ENCODE peak calls at places on chromosomes 11 and 22, in seven cellular contexts. U, G, I, J, N, E and R are unnamed samples.

GRCh38 chr11:78298216-78298860 is 109.6 kb downstream of the USP35 start:
- DNase-seq in U (no peak), G (no peak), I (no peak), J (no peak), N (no peak), E (no peak), R (no peak)

GRCh38 chr22:25420925-25421904 is 143.3 kb upstream of the GRK3 start:
- DNase-seq in U (no peak), G (no peak), I (no peak), J (peak; percentile 10), N (peak; percentile 40), E (peak; percentile 40), R (no peak)

GRCh38 chr22:24805790-24806662 is at the start of gene SGSM1:
- DNase-seq in U (peak; percentile 93), G (no peak), I (no peak), J (peak; percentile 50), N (peak; percentile 73), E (peak; percentile 72), R (peak; percentile 79)

GRCh38 chr11:10728779-10729472 is 22.1 kb upstream of the CTR9 start:
- DNase-seq in U (no peak), G (no peak), I (no peak), J (no peak), N (no peak), E (peak; percentile 57), R (no peak)

GRCh38 chr11:86248609-86249008 is 4.1 kb downstream of the EED start:
- DNase-seq in U (no peak), G (no peak), I (no peak), J (no peak), N (no peak), E (no peak), R (no peak)

GRCh38 chr11:116683982-116684381 is 88.8 kb downstream of the BUD13 start:
- DNase-seq in U (no peak), G (no peak), I (no peak), J (no peak), N (no peak), E (no peak), R (no peak)

GRCh38 chr22:30694638-30695350 is at the start of gene OSBP2:
- DNase-seq in U (peak; percentile 67), G (no peak), I (no peak), J (no peak), N (peak; percentile 9), E (peak; percentile 45), R (peak; percentile 22)

GRCh38 chr11:134654161-134654915 is 242.3 kb upstream of the B3GAT1 start:
- DNase-seq in U (no peak), G (no peak), I (no peak), J (no peak), N (no peak), E (no peak), R (peak; percentile 6)

GRCh38 chr11:96242191-96242845 is 100.7 kb downstream of the MAML2 start:
- DNase-seq in U (no peak), G (no peak), I (no peak), J (peak; percentile 74), N (no peak), E (peak; percentile 70), R (no peak)

GRCh38 chr22:26285632-26286031 is 116.4 kb downstream of the SEZ6L start:
- DNase-seq in U (no peak), G (no peak), I (no peak), J (no peak), N (no peak), E (no peak), R (no peak)

GRCh38 chr11:90630176-90630575 is 407.3 kb upstream of the CHORDC1 start:
- DNase-seq in U (no peak), G (no peak), I (no peak), J (peak; percentile 1), N (no peak), E (no peak), R (no peak)

GRCh38 chr11:33396361-33396760 is 139.2 kb downstream of the HIPK3 start:
- DNase-seq in U (no peak), G (no peak), I (no peak), J (no peak), N (no peak), E (no peak), R (no peak)

GRCh38 chr11:113278925-113279324 is 35.5 kb upstream of the TTC12 start:
- DNase-seq in U (no peak), G (no peak), I (no peak), J (no peak), N (no peak), E (no peak), R (no peak)

GRCh38 chr11:103649401-103649895 is 387.0 kb upstream of the DDI1 start:
- DNase-seq in U (no peak), G (no peak), I (no peak), J (no peak), N (no peak), E (no peak), R (no peak)

GRCh38 chr22:34841321-34841901 is 224.5 kb upstream of the ISX start:
- DNase-seq in U (no peak), G (no peak), I (no peak), J (no peak), N (no peak), E (no peak), R (no peak)

GRCh38 chr22:43327039-43327438 is 16.1 kb downstream of the SCUBE1 start:
- DNase-seq in U (no peak), G (no peak), I (no peak), J (no peak), N (no peak), E (no peak), R (no peak)

GRCh38 chr11:76630600-76630999 is 39.9 kb downstream of the LRRC32 start:
- DNase-seq in U (no peak), G (no peak), I (no peak), J (no peak), N (no peak), E (peak; percentile 25), R (no peak)

GRCh38 chr11:115916596-115916995 is 412.4 kb upstream of the CADM1 start:
- DNase-seq in U (no peak), G (no peak), I (no peak), J (no peak), N (no peak), E (no peak), R (no peak)

GRCh38 chr11:42465613-42466012 is 846.2 kb upstream of the API5 start:
- DNase-seq in U (no peak), G (no peak), I (no peak), J (no peak), N (no peak), E (no peak), R (no peak)

GRCh38 chr11:112884012-112884767 is 77.0 kb upstream of the NCAM1 start:
- DNase-seq in U (no peak), G (no peak), I (no peak), J (no peak), N (no peak), E (peak; percentile 27), R (no peak)

DNA sequence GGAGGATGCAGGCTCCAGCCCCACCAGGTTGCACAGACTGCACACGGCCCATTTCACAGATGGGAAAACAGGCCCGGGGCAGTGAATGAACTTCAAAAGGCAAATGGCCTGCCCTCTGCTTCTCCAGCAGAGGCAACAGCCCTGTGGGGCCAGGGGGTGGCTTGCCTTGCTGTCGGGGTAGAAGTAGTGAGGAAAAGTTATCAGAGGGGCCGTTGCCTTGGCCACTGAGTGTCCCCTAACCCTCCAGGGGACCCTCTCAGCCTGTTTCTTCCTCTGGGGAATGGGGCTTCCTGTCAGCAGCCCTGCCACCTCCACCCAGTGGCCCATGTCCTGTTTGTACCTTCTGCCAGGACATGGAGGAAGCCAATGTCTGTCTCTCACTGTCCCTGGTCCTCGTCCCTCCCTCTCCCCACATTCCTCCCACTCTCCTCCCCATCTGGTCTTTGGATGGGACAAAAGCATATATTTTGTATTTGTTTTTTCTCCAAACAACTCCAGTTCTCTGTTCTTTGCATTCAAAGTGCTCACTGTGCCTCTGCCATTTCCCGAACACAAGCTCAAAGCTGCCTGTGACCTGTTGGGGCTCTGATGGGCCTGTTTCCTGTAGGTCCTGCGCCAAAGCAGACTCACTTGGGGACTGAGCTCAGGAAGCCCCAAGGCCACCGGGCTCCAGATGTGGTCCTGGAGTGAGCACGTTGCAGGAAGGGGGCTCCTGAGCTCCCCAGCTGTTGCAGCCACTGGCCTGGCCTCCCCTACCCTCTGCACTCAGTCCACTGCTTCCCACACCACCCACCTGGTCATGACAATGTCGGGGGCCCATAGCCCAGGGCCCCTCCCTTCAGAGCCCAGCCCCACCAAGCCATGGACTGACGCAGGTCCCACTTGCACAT is 9.5 kb downstream of the MAP4K2 start:
- DNase-seq in U (no peak), G (no peak), I (no peak), J (no peak), N (no peak), E (no peak), R (no peak)
- H3K4me3 ChIP-seq in U (no peak overlapping the region), G (no peak overlapping the region), I (no peak overlapping the region), J (no peak overlapping the region), N (no peak overlapping the region), E (no peak overlapping the region), R (no peak overlapping the region)

DNA sequence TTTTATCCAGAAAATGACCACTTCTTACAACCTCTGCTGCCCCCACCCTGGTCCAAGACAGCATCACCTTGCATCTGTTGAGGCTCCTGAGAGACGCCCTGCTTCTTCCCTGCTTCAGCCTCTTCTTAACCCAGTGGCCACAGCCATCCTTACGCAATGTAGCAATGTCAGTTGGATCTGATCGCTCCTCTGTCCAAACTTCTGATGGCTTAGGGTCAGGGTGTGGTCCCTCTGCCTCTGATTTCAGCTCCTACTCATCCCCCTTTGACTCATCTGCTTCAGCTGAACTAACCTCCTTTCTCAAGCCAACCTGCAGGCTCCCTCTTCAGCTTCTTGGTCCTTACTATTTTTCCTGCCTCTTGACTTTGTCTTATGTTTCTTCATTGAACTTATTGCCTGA is 280.8 kb downstream of the KIRREL3 start:
- DNase-seq in U (no peak), G (no peak), I (no peak), J (no peak), N (no peak), E (peak; percentile 68), R (no peak)
- H3K4me3 ChIP-seq in U (no peak overlapping the region), G (no peak overlapping the region), I (no peak overlapping the region), J (no peak overlapping the region), N (no peak overlapping the region), E (no peak overlapping the region), R (no peak overlapping the region)

GRCh38 chr11:2300290-2300935 is 1.3 kb downstream of the C11orf21 start:
- DNase-seq in U (no peak), G (no peak), I (no peak), J (no peak), N (no peak), E (no peak), R (no peak)
- H3K4me3 ChIP-seq in U (no peak overlapping the region), G (no peak overlapping the region), I (no peak overlapping the region), J (no peak overlapping the region), N (no peak overlapping the region), E (no peak overlapping the region), R (no peak overlapping the region)

DNA sequence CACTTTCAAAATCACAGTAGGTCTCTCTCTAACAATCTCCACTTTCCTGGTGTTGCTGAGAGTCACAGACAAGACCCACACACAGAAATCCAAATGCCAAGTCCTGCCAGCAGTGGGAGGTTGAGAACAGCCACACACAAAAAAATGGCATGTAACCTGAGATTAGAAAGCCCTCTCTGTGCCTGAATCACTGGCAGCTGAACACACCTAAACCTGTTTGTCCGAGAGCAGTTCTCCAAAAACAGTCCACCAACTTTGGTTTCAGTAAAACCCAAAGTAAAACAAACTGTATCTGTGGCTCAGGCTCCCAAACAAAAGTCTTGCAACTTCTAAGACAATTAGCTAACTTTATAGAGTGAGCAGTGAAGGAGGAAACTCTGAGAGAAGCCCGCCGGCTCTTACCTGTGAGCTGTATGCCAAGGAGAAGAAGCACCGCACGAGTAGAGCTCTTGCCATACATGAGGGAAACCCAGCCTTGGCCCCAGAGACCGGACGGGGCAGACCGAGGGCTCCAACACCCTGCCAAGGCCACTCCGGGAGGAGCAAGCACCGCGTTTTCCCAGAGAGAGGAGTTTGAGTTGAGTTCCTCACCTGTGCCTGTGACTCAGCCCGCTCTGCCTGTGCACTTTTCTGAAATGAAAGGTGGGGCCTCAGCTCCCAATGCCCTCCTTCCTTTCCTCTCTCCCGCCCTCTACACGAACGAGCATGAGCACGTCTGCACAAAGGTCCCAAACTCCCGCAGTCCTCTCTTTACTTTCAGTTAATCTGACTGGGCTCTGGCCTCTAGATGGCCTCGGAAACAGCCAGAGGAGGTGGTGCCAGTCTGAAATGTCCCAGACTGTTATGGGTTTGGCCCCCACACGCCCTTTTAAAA is at the start of gene MPZL2:
- DNase-seq in U (peak; percentile 85), G (no peak), I (no peak), J (no peak), N (no peak), E (peak; percentile 11), R (no peak)
- H3K4me3 ChIP-seq in U (peak within 1 kb of the TSS; percentile 11), G (no peak within 1 kb of the TSS), I (no peak within 1 kb of the TSS), J (no peak within 1 kb of the TSS), N (no peak within 1 kb of the TSS), E (no peak within 1 kb of the TSS), R (peak within 1 kb of the TSS; percentile 32)